ENCODE peak calls at places on chromosomes 2 and 18, in eight cellular contexts. H, B, O, V, S, G, Y and X are unnamed samples.

GRCh38 chr2:88199912-88200682 is 30.0 kb downstream of the THNSL2 start:
- DNase-seq in H (no peak), B (no peak), O (no peak), V (peak; percentile 12), S (peak; percentile 44), G (peak; percentile 61), Y (no peak), X (peak; percentile 41)

GRCh38 chr18:13452448-13452811 is 233.9 kb downstream of the LDLRAD4 start:
- DNase-seq in H (peak; percentile 31), B (peak; percentile 87), O (no peak), V (peak; percentile 43), S (peak; percentile 87), G (no peak), Y (no peak), X (no peak)

GRCh38 chr2:103008586-103008985 is 246.8 kb downstream of the TMEM182 start:
- DNase-seq in H (peak; percentile 4), B (no peak), O (no peak), V (no peak), S (no peak), G (peak; percentile 6), Y (no peak), X (no peak)

GRCh38 chr2:152686308-152686707 is 31.0 kb downstream of the PRPF40A start:
- DNase-seq in H (no peak), B (no peak), O (no peak), V (no peak), S (no peak), G (no peak), Y (no peak), X (no peak)

GRCh38 chr2:192016265-192016664 is 169.4 kb upstream of the CAVIN2 start:
- DNase-seq in H (no peak), B (peak; percentile 40), O (no peak), V (no peak), S (no peak), G (no peak), Y (no peak), X (no peak)

GRCh38 chr18:159037-159652 is 788 bp downstream of the USP14 start:
- DNase-seq in H (peak; percentile 18), B (no peak), O (no peak), V (peak; percentile 13), S (no peak), G (no peak), Y (no peak), X (no peak)

GRCh38 chr2:189022002-189022401 is 47.8 kb downstream of the COL3A1 start:
- DNase-seq in H (no peak), B (peak; percentile 56), O (no peak), V (peak; percentile 95), S (no peak), G (no peak), Y (no peak), X (no peak)

GRCh38 chr2:211144974-211145373 is 588.6 kb downstream of the CPS1 start:
- DNase-seq in H (no peak), B (no peak), O (no peak), V (no peak), S (no peak), G (no peak), Y (no peak), X (no peak)

GRCh38 chr2:101991731-101992145 is at the start of gene IL1R2:
- DNase-seq in H (no peak), B (no peak), O (no peak), V (no peak), S (peak; percentile 36), G (no peak), Y (peak; percentile 85), X (peak; percentile 32)

GRCh38 chr2:216081-216480 is 47.8 kb downstream of the SH3YL1 start:
- DNase-seq in H (no peak), B (no peak), O (no peak), V (no peak), S (no peak), G (no peak), Y (no peak), X (no peak)

GRCh38 chr18:47263197-47263827 is 11.9 kb upstream of the SKOR2 start:
- DNase-seq in H (no peak), B (no peak), O (no peak), V (no peak), S (no peak), G (peak; percentile 63), Y (no peak), X (no peak)

GRCh38 chr2:225820828-225821227 is 421.3 kb downstream of the NYAP2 start:
- DNase-seq in H (no peak), B (no peak), O (no peak), V (no peak), S (no peak), G (no peak), Y (no peak), X (no peak)

DNA sequence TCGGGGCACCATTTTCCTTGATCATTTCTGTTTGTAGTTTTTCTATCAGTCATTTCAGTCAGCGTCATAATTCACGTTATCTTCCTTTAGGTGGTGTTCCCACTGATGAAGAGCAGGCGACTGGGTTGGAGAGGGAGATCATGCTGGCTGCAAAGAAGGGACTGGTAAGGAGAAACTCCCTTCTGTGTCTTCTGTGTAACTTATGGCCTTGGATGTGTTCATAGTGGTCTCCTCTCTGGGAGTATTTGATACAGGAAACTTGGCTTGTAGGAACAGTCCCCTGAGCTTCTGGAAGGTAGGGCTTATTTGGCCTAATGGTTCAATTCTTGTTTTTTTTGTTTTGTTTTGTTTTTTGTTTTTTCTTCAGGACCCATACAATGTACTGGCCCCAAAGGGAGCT is 1.1 kb downstream of the COX5B start:
- DNase-seq in H (no peak), B (no peak), O (no peak), V (no peak), S (no peak), G (no peak), Y (no peak), X (no peak)
- TF ChIP-seq CTCF in H (no peak), B (no peak), O (no peak), V (no peak), S (no peak), G (no peak), Y (no peak), X (no peak)

GRCh38 chr2:215950009-215950408 is 63.3 kb downstream of the MREG start:
- DNase-seq in H (peak; percentile 54), B (peak; percentile 70), O (no peak), V (peak; percentile 59), S (no peak), G (no peak), Y (no peak), X (peak; percentile 16)
- TF ChIP-seq CTCF in H (peak; percentile 77), B (peak; percentile 57), O (no peak), V (peak; percentile 63), S (peak; percentile 54), G (peak; percentile 74), Y (no peak), X (peak; percentile 44)

GRCh38 chr18:9366126-9366714 is 31.6 kb downstream of the TWSG1 start:
- DNase-seq in H (peak; percentile 35), B (peak; percentile 52), O (no peak), V (peak; percentile 60), S (peak; percentile 33), G (peak; percentile 49), Y (no peak), X (peak; percentile 69)

GRCh38 chr18:9365406-9365805 is 30.8 kb downstream of the TWSG1 start:
- DNase-seq in H (no peak), B (peak; percentile 36), O (no peak), V (no peak), S (no peak), G (no peak), Y (no peak), X (no peak)

GRCh38 chr18:9361191-9361590 is 26.6 kb downstream of the TWSG1 start:
- DNase-seq in H (no peak), B (no peak), O (no peak), V (no peak), S (no peak), G (no peak), Y (no peak), X (no peak)

GRCh38 chr18:9364242-9364641 is 29.7 kb downstream of the TWSG1 start:
- DNase-seq in H (no peak), B (no peak), O (no peak), V (no peak), S (no peak), G (no peak), Y (no peak), X (peak; percentile 7)

GRCh38 chr18:9362869-9363268 is 28.3 kb downstream of the TWSG1 start:
- DNase-seq in H (peak; percentile 39), B (no peak), O (no peak), V (no peak), S (no peak), G (no peak), Y (no peak), X (no peak)
- TF ChIP-seq CTCF in H (no peak), B (no peak), O (no peak), V (no peak), S (no peak), G (no peak), Y (no peak), X (no peak)

GRCh38 chr2:172084734-172085459 is 410 bp upstream of the DLX1 start:
- DNase-seq in H (peak; percentile 93), B (peak; percentile 93), O (peak; percentile 64), V (peak; percentile 95), S (peak; percentile 69), G (peak; percentile 86), Y (peak; percentile 82), X (peak; percentile 85)

GRCh38 chr2:172082944-172083718 is 2.2 kb upstream of the DLX1 start:
- DNase-seq in H (no peak), B (no peak), O (no peak), V (no peak), S (no peak), G (no peak), Y (no peak), X (no peak)

GRCh38 chr2:172084484-172084733 is 898 bp upstream of the DLX1 start:
- DNase-seq in H (no peak), B (no peak), O (no peak), V (no peak), S (no peak), G (no peak), Y (no peak), X (no peak)

GRCh38 chr2:172082105-172082943 is 3.0 kb upstream of the DLX1 start:
- DNase-seq in H (no peak), B (no peak), O (no peak), V (no peak), S (no peak), G (no peak), Y (no peak), X (no peak)

GRCh38 chr2:172083725-172084483 is 1.4 kb upstream of the DLX1 start:
- DNase-seq in H (no peak), B (no peak), O (no peak), V (no peak), S (no peak), G (no peak), Y (no peak), X (no peak)
- TF ChIP-seq CTCF in H (no peak), B (no peak), O (no peak), V (no peak), S (no peak), G (no peak), Y (no peak), X (no peak)